ENCODE peak calls at places on chromosome 16, in five cellular contexts. X, F, A, L and Y are unnamed samples.

GRCh38 chr16:30085820-30086219 is 5.9 kb downstream of the TBX6 start:
- DNase-seq in F (no peak), X (no peak), A (no peak), L (no peak), Y (no peak)

GRCh38 chr16:65572156-65572555 is 450.3 kb upstream of the CDH11 start:
- DNase-seq in L (peak; percentile 18), X (no peak), A (no peak), F (no peak), Y (no peak)

GRCh38 chr16:56734429-56734828 is 4.5 kb downstream of the NUP93 start:
- DNase-seq in X (no peak), F (no peak), A (no peak), L (no peak), Y (no peak)

GRCh38 chr16:50593410-50594139 is 45.4 kb downstream of the NKD1 start:
- DNase-seq in F (no peak), A (peak; percentile 66), X (no peak), L (no peak), Y (peak; percentile 43)

GRCh38 chr16:117381-118365 is 20.8 kb downstream of the NPRL3 start:
- DNase-seq in F (no peak), X (peak; percentile 34), L (peak; percentile 21), A (peak; percentile 90), Y (peak; percentile 61)

GRCh38 chr16:68490829-68491575 is 42.7 kb upstream of the SMPD3 start:
- DNase-seq in X (peak; percentile 19), L (no peak), A (no peak), F (no peak), Y (no peak)

GRCh38 chr16:58738672-58739296 is 4.7 kb upstream of the GOT2 start:
- DNase-seq in X (no peak), F (no peak), L (no peak), A (no peak), Y (no peak)

GRCh38 chr16:88459366-88460055 is 6.4 kb downstream of the ZFPM1 start:
- DNase-seq in L (no peak), X (no peak), A (no peak), F (no peak), Y (no peak)

GRCh38 chr16:31090540-31090939 is 1.8 kb upstream of the PRSS53 start:
- DNase-seq in A (no peak), X (no peak), L (no peak), F (no peak), Y (no peak)

GRCh38 chr16:79635488-79635887 is 35.0 kb upstream of the MAF start:
- DNase-seq in X (no peak), F (no peak), A (no peak), L (no peak), Y (no peak)

GRCh38 chr16:52581530-52581929 is 34.6 kb upstream of the TOX3 start:
- DNase-seq in L (no peak), A (no peak), X (no peak), F (no peak), Y (no peak)

GRCh38 chr16:72794986-72795385 is 252.9 kb downstream of the ZFHX3 start:
- DNase-seq in L (no peak), X (no peak), A (no peak), F (no peak), Y (no peak)

GRCh38 chr16:3171181-3171854 is 16.7 kb upstream of the OR1F1 start:
- DNase-seq in F (no peak), A (no peak), X (peak; percentile 74), L (no peak), Y (no peak)

GRCh38 chr16:52398021-52398420 is 148.9 kb downstream of the TOX3 start:
- DNase-seq in F (no peak), L (no peak), A (no peak), X (no peak), Y (no peak)

GRCh38 chr16:84369938-84370627 is 1.7 kb downstream of the ATP2C2 start:
- DNase-seq in F (no peak), L (no peak), A (no peak), X (no peak), Y (no peak)

GRCh38 chr16:84795338-84796053 is 24.3 kb upstream of the CRISPLD2 start:
- DNase-seq in A (no peak), L (peak; percentile 76), F (no peak), X (no peak), Y (no peak)